ENCODE peak calls at places on chromosomes 5 and 9, in four cellular contexts. O is HCT116, G is body of pancreas, S is uterus. Z is an unnamed sample.

GRCh38 chr9:18268381-18268780 is 205.6 kb upstream of the ADAMTSL1 start:
- DNase-seq in O (peak; percentile 18), G (no peak), S (no peak), Z (no peak)

GRCh38 chr5:17135050-17135449 is 82.4 kb upstream of the BASP1 start:
- DNase-seq in O (no peak), G (no peak), S (no peak), Z (no peak)

GRCh38 chr5:139140631-139141071 is 57.5 kb downstream of the SIL1 start:
- DNase-seq in O (no peak), G (no peak), S (peak; percentile 30), Z (no peak)

GRCh38 chr5:61582421-61582820 is 250.4 kb downstream of the ZSWIM6 start:
- DNase-seq in O (no peak), G (no peak), S (no peak), Z (no peak)

GRCh38 chr5:140785905-140786686 is at the start of gene PCDHA1:
- DNase-seq in O (no peak), G (no peak), S (no peak), Z (no peak)

GRCh38 chr5:124553911-124554310 is 192.5 kb downstream of the ZNF608 start:
- DNase-seq in O (no peak), G (no peak), S (no peak), Z (no peak)

GRCh38 chr5:95984287-95984938 is 22.8 kb upstream of the ELL2 start:
- DNase-seq in O (no peak), G (no peak), S (no peak), Z (no peak)

GRCh38 chr5:43514471-43514815 is 505 bp downstream of the C5orf34 start:
- DNase-seq in O (no peak), G (no peak), S (no peak), Z (no peak)

GRCh38 chr5:24547127-24547526 is 97.7 kb downstream of the CDH10 start:
- DNase-seq in O (no peak), G (no peak), S (no peak), Z (no peak)

GRCh38 chr9:136658849-136659535 is 3.7 kb upstream of the EGFL7 start:
- DNase-seq in O (no peak), G (no peak), S (no peak), Z (peak; percentile 14)

GRCh38 chr5:93723005-93723404 is 18.4 kb downstream of the POU5F2 start:
- DNase-seq in O (no peak), G (no peak), S (no peak), Z (no peak)

GRCh38 chr5:68368686-68369359 is 153.3 kb downstream of the PIK3R1 start:
- DNase-seq in O (no peak), G (no peak), S (no peak), Z (no peak)

GRCh38 chr9:112332674-112332976 is 794 bp downstream of the PTBP3 start:
- DNase-seq in O (no peak), G (no peak), S (no peak), Z (no peak)
- TF ChIP-seq CTCF in O (no peak), G (no peak), S (no peak), Z (no peak)

DNA sequence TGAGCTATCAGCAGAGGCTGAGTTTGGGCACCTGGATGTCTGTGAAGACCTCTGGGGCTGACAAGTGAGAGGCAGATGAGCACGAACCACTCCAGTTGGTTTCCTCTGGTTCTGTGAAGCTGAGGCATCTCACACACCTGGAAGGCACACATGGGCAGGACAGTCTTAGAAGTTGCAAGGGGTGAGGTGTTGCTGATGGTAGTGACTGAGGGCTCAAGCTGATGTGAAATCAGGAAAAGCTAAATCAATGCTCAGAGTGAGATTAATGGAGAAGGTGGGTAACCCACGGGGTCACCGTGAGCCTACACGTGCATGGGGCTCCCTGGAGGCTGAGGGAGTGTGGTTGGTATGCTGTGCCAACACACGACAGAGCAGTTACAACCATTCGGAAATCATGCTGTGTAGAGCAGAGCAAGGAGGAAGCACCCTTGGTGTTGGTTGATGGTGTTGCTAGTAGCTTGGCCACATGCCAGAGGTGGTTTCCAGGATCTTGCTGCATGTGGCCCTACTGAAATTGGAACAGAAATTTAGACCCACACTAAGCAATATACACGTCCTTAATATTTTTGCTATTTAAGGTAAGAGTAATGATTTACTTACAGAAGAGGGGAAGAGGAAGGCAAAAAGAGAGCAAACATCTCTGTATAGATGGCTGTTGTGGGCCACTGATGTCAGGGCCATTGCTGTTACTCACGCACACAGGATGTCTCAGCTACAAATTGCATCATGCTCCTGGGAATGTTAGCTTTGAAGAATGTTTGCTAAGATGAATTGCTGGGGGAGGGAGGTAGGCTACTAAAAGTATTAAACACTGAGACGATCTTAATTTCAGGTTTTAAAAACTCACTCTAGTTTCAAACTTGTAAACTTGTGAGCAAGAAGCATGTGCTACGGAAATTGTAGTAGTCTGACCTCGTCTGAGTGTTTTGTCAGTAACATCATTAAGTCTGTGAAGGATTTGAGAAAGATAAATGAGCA is 170.5 kb downstream of the ARHGEF28 start:
- DNase-seq in O (no peak), G (peak; percentile 64), S (peak; percentile 23), Z (no peak)
- H3K27ac ChIP-seq in O (no peak overlapping the region), G (no peak overlapping the region), S (peak overlapping the region; percentile 74), Z (no peak overlapping the region)

GRCh38 chr5:103258368-103258956 is at the start of gene MACIR:
- DNase-seq in O (peak; percentile 94), G (peak; percentile 98), S (peak; percentile 94), Z (peak; percentile 93)

GRCh38 chr5:103258957-103259704 is 568 bp downstream of the MACIR start:
- DNase-seq in O (no peak), G (peak; percentile 52), S (peak; percentile 45), Z (peak; percentile 45)

GRCh38 chr5:103254921-103255320 is 3.6 kb upstream of the MACIR start:
- DNase-seq in O (no peak), G (no peak), S (no peak), Z (no peak)

GRCh38 chr5:103255666-103256065 is 2.9 kb upstream of the MACIR start:
- DNase-seq in O (no peak), G (no peak), S (no peak), Z (no peak)

GRCh38 chr5:103256178-103256577 is 2.4 kb upstream of the MACIR start:
- DNase-seq in O (no peak), G (peak; percentile 32), S (no peak), Z (no peak)
- TF ChIP-seq CTCF in O (no peak), G (no peak), S (no peak), Z (no peak)

DNA sequence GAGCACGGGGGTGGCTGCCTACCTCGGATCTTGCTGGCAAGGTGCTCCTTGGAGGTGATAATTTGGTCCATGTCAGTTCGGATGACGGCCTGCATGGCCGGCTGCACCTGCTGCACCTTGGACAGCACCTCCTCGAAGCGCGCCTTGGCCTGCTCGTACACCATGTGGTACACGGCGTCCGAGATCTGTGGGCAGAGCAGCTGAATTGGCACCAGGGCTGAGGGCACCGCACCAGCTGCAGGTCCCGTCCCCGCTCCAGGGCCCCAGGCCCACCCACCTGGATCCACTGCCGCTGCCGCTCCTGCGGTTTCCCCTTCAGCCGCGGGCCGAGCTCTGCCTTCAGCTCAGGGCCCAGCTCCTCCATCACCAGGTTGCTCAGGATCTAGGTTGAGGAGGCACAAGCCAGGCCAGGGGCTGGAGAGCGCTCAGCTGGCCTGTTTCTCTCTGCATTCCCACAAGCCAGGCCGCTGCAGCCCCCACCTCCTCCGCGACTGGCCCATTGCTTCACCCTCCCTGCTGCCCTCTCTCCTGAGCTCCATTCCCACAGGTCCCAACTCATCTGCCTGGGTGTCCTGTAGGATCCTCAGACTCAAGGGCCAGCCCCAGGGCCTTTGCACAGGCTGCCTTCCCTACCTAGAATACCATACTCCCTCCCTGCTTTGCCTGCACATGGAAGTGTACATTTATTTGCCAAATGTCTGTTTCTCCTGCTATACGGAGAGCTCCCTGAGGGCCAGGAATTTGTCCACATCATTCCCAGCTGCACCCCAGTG is 65.7 kb downstream of the LRSAM1 start:
- DNase-seq in O (no peak), G (peak; percentile 12), S (no peak), Z (no peak)
- H3K27ac ChIP-seq in O (no peak overlapping the region), G (no peak overlapping the region), S (no peak overlapping the region), Z (no peak overlapping the region)

DNA sequence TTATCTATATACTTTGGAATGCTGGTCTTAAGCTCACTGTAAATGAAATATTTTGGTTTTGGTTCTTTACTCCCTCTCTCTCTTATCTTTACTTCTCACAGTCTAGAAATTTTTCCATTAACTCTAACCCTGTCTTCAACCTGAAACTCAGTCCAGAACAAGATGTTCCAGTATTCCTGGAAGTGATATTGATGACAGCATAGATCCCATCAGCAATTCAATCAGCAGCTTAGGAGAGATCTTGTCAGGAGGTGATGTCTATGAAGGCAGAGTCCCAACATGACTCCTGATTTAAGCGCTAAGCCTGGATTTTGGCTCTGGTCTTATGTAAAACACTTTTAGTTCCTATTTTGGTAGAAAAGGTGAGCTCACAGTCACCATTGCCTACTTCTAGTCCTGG is 52.6 kb downstream of the RFK start:
- DNase-seq in O (no peak), G (no peak), S (no peak), Z (no peak)
- TF ChIP-seq CTCF in O (no peak), G (no peak), S (no peak), Z (no peak)

GRCh38 chr9:109248133-109248581 is 72.7 kb downstream of the EPB41L4B start:
- DNase-seq in O (no peak), G (peak; percentile 90), S (no peak), Z (no peak)

GRCh38 chr9:109251080-109251775 is 69.6 kb downstream of the EPB41L4B start:
- DNase-seq in O (no peak), G (peak; percentile 89), S (no peak), Z (no peak)

GRCh38 chr9:109250311-109250741 is 70.5 kb downstream of the EPB41L4B start:
- DNase-seq in O (no peak), G (peak; percentile 31), S (no peak), Z (no peak)

GRCh38 chr9:109250771-109251079 is 70.1 kb downstream of the EPB41L4B start:
- DNase-seq in O (no peak), G (no peak), S (no peak), Z (no peak)

GRCh38 chr9:109249615-109250014 is 71.2 kb downstream of the EPB41L4B start:
- DNase-seq in O (no peak), G (no peak), S (no peak), Z (no peak)
- H3K27ac ChIP-seq in O (no peak overlapping the region), G (peak overlapping the region; percentile 95), S (no peak overlapping the region), Z (no peak overlapping the region)

DNA sequence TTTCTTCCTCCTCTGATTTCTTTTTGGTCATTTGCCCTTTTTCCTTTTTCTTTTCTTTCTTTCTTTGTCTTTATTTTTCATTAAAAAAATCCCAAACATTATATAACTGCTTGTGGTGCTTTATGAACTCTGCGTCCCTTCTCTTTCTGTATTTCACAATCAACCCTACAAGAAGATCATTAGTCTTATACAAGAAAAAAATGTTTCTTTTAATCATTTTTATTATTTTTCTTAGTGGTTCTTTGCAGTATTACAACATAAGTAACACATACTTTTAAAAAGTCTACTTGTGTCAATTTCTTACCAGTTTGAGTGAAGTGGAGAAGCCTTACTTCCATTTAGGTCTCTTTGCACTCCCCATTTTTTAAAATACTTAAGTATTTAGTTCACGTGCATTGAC is 212.7 kb upstream of the SMC2 start:
- DNase-seq in O (no peak), G (no peak), S (no peak), Z (no peak)
- TF ChIP-seq CTCF in O (no peak), G (no peak), S (no peak), Z (no peak)